ENCODE peak calls at places on chromosomes 1 and 21, in five cellular contexts. A is neuronal stem cell, W is mesenchymal stem cell, O is H9, K is trophoblast cell. Z is an unnamed sample.

GRCh38 chr1:44557756-44558155 is 116.5 kb downstream of the TMEM53 start:
- DNase-seq in A (no peak), W (peak), O (no peak), K (no peak), Z (no peak)

GRCh38 chr1:155706101-155706619 is 17.3 kb downstream of the DAP3 start:
- DNase-seq in A (no peak), W (peak), O (no peak), K (no peak), Z (no peak)

GRCh38 chr1:213979751-213980605 is 7.8 kb upstream of the PROX1 start:
- DNase-seq in A (peak), W (no peak), O (peak), K (no peak), Z (no peak)

GRCh38 chr1:3212453-3213230 is 143.6 kb downstream of the PRDM16 start:
- DNase-seq in A (no peak), W (no peak), O (no peak), K (no peak), Z (no peak)

GRCh38 chr1:111463029-111463683 is 10.6 kb upstream of the C1orf162 start:
- DNase-seq in A (no peak), W (peak), O (no peak), K (no peak), Z (no peak)

GRCh38 chr1:156616463-156616862 is 2.8 kb upstream of the HAPLN2 start:
- DNase-seq in A (no peak), W (peak), O (no peak), K (no peak), Z (no peak)

GRCh38 chr1:64664287-64664686 is 80.6 kb upstream of the RAVER2 start:
- DNase-seq in A (peak), W (no peak), O (no peak), K (no peak), Z (no peak)

GRCh38 chr1:62241357-62242131 is 46.9 kb downstream of the L1TD1 start:
- DNase-seq in A (no peak), W (peak), O (no peak), K (no peak), Z (no peak)

DNA sequence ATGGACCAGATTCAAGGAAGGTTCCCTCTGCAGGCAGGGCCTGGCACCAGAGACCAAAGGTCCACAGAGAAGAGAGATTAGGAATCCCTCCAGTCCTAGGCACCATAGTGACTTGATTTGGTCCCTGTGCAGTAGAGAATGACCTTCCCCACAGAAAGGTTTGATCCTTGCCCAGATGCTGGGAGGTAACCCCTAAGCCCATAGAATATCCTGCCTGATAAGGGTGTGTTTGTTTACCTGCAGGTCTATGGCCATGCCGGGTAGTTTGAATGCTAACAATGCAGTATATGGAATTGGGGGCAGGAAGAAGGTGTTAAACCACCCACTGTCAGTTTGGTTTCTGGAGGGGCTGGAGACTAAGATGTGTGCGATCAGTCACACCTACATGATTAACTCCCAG is 57.1 kb upstream of the NFASC start:
- DNase-seq in A (no peak), W (no peak), O (no peak), K (no peak), Z (no peak)
- H2BK12ac ChIP-seq in A (no peak), W (no peak), O (no peak), K (no peak), Z (no peak)

GRCh38 chr1:43421976-43422750 is 31.6 kb downstream of the HYI start:
- DNase-seq in A (no peak), W (no peak), O (peak), K (no peak), Z (no peak)
- H2BK12ac ChIP-seq in A (no peak), W (no peak), O (no peak), K (no peak), Z (no peak)

DNA sequence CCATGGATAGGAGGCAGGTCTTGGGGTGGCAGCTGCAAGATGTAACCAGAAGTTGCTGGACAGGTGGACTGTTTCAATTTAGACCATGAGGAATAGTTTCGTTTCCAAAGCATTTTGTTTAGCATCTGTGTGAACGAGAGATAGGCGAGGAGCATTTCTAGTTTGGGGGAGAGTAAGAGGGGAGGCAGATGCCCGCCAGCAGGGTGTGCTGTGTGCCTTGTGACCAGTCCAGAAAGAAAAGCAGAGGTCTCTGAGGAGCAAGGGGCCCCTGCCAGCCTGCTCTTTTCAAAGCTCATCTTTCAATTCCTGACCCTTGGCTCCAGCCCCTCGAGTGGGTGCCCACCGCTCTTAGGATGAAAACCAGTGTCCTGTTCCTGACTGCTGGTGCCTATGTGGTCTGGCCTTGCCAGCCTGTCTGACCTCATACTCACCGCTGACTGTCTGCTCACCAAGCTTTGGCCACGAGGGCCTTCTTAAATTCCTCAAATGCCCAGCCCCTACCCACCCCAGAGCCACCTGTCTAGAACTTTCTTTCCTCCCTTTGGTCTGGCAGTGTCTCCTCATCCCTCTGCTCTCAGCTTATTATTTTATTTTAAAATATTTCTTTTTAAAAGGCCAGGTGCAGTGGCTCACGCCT is 8.5 kb downstream of the SERINC2 start:
- DNase-seq in A (peak), W (peak), O (peak), K (no peak), Z (no peak)
- H2BK12ac ChIP-seq in A (no peak), W (peak), O (no peak), K (peak), Z (no peak)

GRCh38 chr21:32382108-32382601 is 10.7 kb downstream of the URB1 start:
- DNase-seq in A (no peak), W (no peak), O (no peak), K (no peak), Z (no peak)
- H2BK12ac ChIP-seq in A (no peak), W (no peak), O (no peak), K (no peak), Z (no peak)

DNA sequence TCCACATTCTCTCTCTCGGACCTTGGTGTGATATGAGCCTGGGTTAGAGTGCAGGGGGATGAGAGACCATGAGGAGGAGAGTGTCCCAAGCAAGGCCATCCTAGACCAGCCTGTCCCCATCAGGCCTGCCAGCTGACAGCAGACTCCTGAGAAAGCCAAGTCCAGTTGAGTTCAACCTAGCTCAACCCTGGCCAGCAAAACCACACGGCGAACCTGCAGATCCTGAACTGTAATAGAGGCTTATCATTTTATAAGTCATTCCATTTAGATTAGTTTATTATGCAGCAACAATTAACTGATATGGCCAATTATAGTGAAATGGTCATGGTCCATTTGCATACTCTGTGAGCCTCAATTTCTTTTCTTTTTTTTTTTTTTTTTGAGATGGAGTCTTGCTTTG is 36.4 kb upstream of the ARHGEF10L start:
- DNase-seq in A (no peak), W (no peak), O (no peak), K (no peak), Z (no peak)
- H2BK12ac ChIP-seq in A (no peak), W (peak), O (no peak), K (no peak), Z (no peak)

DNA sequence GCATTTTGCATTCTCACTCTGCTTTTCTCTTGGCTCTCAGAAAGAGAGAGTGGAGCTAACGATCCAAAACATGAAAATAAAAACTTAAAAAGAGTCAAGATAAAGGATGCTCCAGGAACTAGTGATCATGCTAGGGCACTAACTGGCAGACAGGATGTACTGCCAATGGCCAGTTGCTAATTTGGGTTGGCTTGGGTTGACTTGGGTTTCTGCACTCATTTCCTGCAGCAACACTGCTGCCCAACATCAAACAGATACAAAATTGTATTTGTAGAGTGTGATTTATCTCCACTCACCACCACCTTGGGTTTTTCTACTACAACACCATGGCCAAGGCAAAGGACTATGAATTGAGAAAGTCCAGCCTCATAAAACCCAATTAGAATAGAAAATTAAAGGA is 662.3 kb upstream of the PTBP2 start:
- DNase-seq in A (no peak), W (no peak), O (no peak), K (no peak), Z (no peak)
- H2BK12ac ChIP-seq in A (no peak), W (no peak), O (no peak), K (no peak), Z (no peak)

Z was measured in H1.